ENCODE peak calls at places on chromosomes 2 and 18, in seven cellular contexts. Z is fibroblast of the aortic adventitia, D is EL, S is DND-41, R is NAMALWA, A is nucleus accumbens, Y is cardiac muscle cell. K is an unnamed sample.

GRCh38 chr18:74198453-74198852 is 50.1 kb downstream of the TIMM21 start:
- DNase-seq in A (no peak), Y (no peak), D (no peak), R (no peak), S (no peak), Z (no peak), K (no peak)

GRCh38 chr2:32360416-32360815 is 3.6 kb downstream of the BIRC6 start:
- DNase-seq in R (no peak), S (no peak), Y (no peak), D (peak; percentile 34), A (no peak), Z (peak; percentile 44), K (no peak)

GRCh38 chr2:33034784-33035183 is 88.0 kb downstream of the LTBP1 start:
- DNase-seq in S (no peak), Y (peak; percentile 62), A (peak; percentile 5), Z (peak; percentile 86), D (peak; percentile 41), R (peak; percentile 23), K (no peak)

GRCh38 chr2:42192642-42193566 is 23.8 kb downstream of the EML4 start:
- DNase-seq in R (no peak), D (no peak), A (no peak), Z (no peak), S (no peak), Y (no peak), K (no peak)

GRCh38 chr2:241947401-241947800 is 77.9 kb downstream of the RTP5 start:
- DNase-seq in R (no peak), D (no peak), S (no peak), Z (no peak), A (no peak), Y (no peak), K (no peak)

GRCh38 chr2:84085562-84085961 is 373.5 kb downstream of the SUCLG1 start:
- DNase-seq in S (no peak), D (no peak), Y (no peak), A (no peak), R (no peak), Z (no peak), K (no peak)

GRCh38 chr2:3814846-3815245 is 111.5 kb downstream of the DCDC2C start:
- DNase-seq in S (no peak), Z (no peak), Y (no peak), R (no peak), D (no peak), A (no peak), K (peak; percentile 77)

GRCh38 chr2:196263181-196263747 is 91.9 kb upstream of the STK17B start:
- DNase-seq in R (peak; percentile 75), S (peak; percentile 86), D (peak; percentile 77), Y (peak; percentile 14), A (no peak), Z (no peak), K (no peak)

GRCh38 chr2:9519250-9519649 is 36.4 kb downstream of the ADAM17 start:
- DNase-seq in D (no peak), S (no peak), A (no peak), Z (no peak), R (no peak), Y (no peak), K (no peak)

GRCh38 chr2:108271691-108272253 is 16.9 kb upstream of the SULT1C2 start:
- DNase-seq in S (no peak), Y (peak; percentile 27), R (no peak), A (no peak), D (peak; percentile 79), Z (peak; percentile 61), K (no peak)

GRCh38 chr2:67840460-67841068 is 222.2 kb downstream of the C1D start:
- DNase-seq in Y (peak; percentile 87), A (no peak), R (peak; percentile 57), S (peak; percentile 18), Z (peak; percentile 81), D (peak; percentile 64), K (peak; percentile 68)

GRCh38 chr2:88416016-88416663 is 36.4 kb downstream of the FOXI3 start:
- DNase-seq in Y (no peak), S (no peak), Z (no peak), D (no peak), R (no peak), A (no peak), K (no peak)

GRCh38 chr18:45046226-45046625 is 365.5 kb downstream of the SETBP1 start:
- DNase-seq in D (no peak), S (no peak), A (no peak), Z (no peak), R (no peak), Y (no peak), K (no peak)

GRCh38 chr2:134391751-134392160 is 137.9 kb downstream of the MGAT5 start:
- DNase-seq in R (no peak), S (no peak), Z (no peak), D (no peak), A (no peak), Y (no peak), K (no peak)

GRCh38 chr2:165009466-165009865 is 54.1 kb upstream of the SLC38A11 start:
- DNase-seq in A (no peak), R (no peak), Y (no peak), D (no peak), Z (peak; percentile 38), S (no peak), K (no peak)

GRCh38 chr2:16386431-16386830 is 279.2 kb downstream of the CYRIA start:
- DNase-seq in D (no peak), S (no peak), R (no peak), Y (no peak), A (no peak), Z (no peak), K (no peak)

GRCh38 chr2:23689891-23690290 is 237.0 kb downstream of the ATAD2B start:
- DNase-seq in Y (no peak), S (no peak), A (no peak), R (no peak), Z (no peak), D (no peak), K (no peak)

GRCh38 chr2:168731550-168732128 is 70.8 kb upstream of the NOSTRIN start:
- DNase-seq in Z (no peak), S (no peak), A (no peak), R (no peak), Y (no peak), D (peak; percentile 21), K (no peak)

GRCh38 chr2:199833525-199833924 is 17.5 kb downstream of the FTCDNL1 start:
- DNase-seq in Z (peak; percentile 3), A (no peak), Y (no peak), R (no peak), S (no peak), D (no peak), K (no peak)

GRCh38 chr2:96142217-96143113 is 2.8 kb downstream of the DUSP2 start:
- DNase-seq in R (peak; percentile 71), D (no peak), Z (no peak), S (no peak), Y (no peak), A (no peak), K (peak; percentile 85)

GRCh38 chr2:170350929-170351826 is 173.2 kb downstream of the MYO3B start:
- DNase-seq in D (no peak), R (peak; percentile 34), Y (no peak), S (no peak), Z (no peak), A (no peak), K (no peak)

GRCh38 chr2:170163666-170164065 is 14.3 kb upstream of the MYO3B start:
- DNase-seq in S (no peak), A (no peak), D (no peak), R (no peak), Y (no peak), Z (no peak), K (no peak)

GRCh38 chr2:96090181-96090500 is 26.2 kb downstream of the ADRA2B start:
- DNase-seq in Y (no peak), D (no peak), S (no peak), A (no peak), Z (no peak), R (no peak), K (no peak)

GRCh38 chr18:44798433-44799048 is 117.9 kb downstream of the SETBP1 start:
- DNase-seq in S (no peak), Z (no peak), Y (no peak), D (no peak), A (no peak), R (peak; percentile 3), K (no peak)

GRCh38 chr2:187126247-187127005 is 277.5 kb upstream of the ZSWIM2 start:
- DNase-seq in Z (no peak), R (no peak), D (no peak), S (no peak), A (no peak), Y (no peak), K (no peak)

GRCh38 chr2:201790989-201791388 is 10.3 kb upstream of the ALS2 start:
- DNase-seq in D (no peak), R (no peak), A (no peak), S (no peak), Z (no peak), Y (no peak), K (no peak)

GRCh38 chr2:120985174-120985996 is 249.7 kb downstream of the GLI2 start:
- DNase-seq in S (no peak), A (no peak), Z (no peak), Y (no peak), R (no peak), D (no peak), K (no peak)

GRCh38 chr2:232203166-232203891 is 175.2 kb upstream of the ALPP start:
- DNase-seq in Z (no peak), R (no peak), Y (no peak), S (no peak), A (no peak), D (no peak), K (no peak)

GRCh38 chr2:82476094-82476493 is 1983.0 kb downstream of the SUCLG1 start:
- DNase-seq in Y (no peak), A (no peak), Z (no peak), R (no peak), S (no peak), D (no peak), K (no peak)

GRCh38 chr2:128260239-128261138 is 58.2 kb downstream of the HS6ST1 start:
- DNase-seq in R (no peak), Y (peak; percentile 90), Z (peak; percentile 90), A (no peak), D (peak; percentile 75), S (no peak), K (no peak)

GRCh38 chr18:57373017-57373416 is 20.7 kb downstream of the ST8SIA3 start:
- DNase-seq in S (no peak), Z (no peak), R (no peak), D (no peak), Y (no peak), A (no peak), K (no peak)